ENCODE peak calls at places on chromosomes 5 and 9, in six cellular contexts. U is K562, Q is HepG2, W is upper lobe of left lung, Z is A549, A is GM12878. O is an unnamed sample.

GRCh38 chr5:115616492-115616891 is 9.3 kb downstream of the TMED7 start:
- ATAC-seq in U (no peak), Q (no peak), Z (no peak), W (no peak), A (peak), O (no peak)

GRCh38 chr9:18707078-18707477 is 233.1 kb downstream of the ADAMTSL1 start:
- ATAC-seq in U (no peak), Q (no peak), A (no peak), W (no peak), Z (no peak), O (peak)

GRCh38 chr5:74262810-74263209 is 377.7 kb downstream of the ENC1 start:
- ATAC-seq in W (no peak), Z (no peak), Q (no peak), A (no peak), U (no peak), O (no peak)

GRCh38 chr9:68919666-68920065 is 94.2 kb downstream of the PRKACG start:
- ATAC-seq in W (no peak), U (no peak), A (peak), Z (no peak), Q (no peak), O (no peak)

GRCh38 chr9:109114670-109115069 is 5.1 kb downstream of the TMEM245 start:
- ATAC-seq in Z (no peak), U (no peak), W (no peak), Q (no peak), A (peak), O (no peak)

GRCh38 chr5:107199756-107200155 is 471.0 kb downstream of the EFNA5 start:
- ATAC-seq in U (no peak), Z (no peak), W (no peak), Q (no peak), A (no peak), O (no peak)

GRCh38 chr5:41048986-41049385 is 22.2 kb downstream of the MROH2B start:
- ATAC-seq in A (no peak), Q (no peak), U (no peak), W (no peak), Z (no peak), O (no peak)

GRCh38 chr9:136777359-136777758 is 13.0 kb upstream of the LCN15 start:
- ATAC-seq in Z (no peak), A (no peak), U (no peak), Q (peak), W (no peak), O (no peak)

GRCh38 chr9:131698715-131699053 is 41.2 kb downstream of the RAPGEF1 start:
- ATAC-seq in W (no peak), U (no peak), Q (no peak), Z (no peak), A (peak), O (no peak)

GRCh38 chr5:172642046-172642409 is 965 bp downstream of the NEURL1B start:
- ATAC-seq in Z (no peak), U (no peak), Q (no peak), W (no peak), A (no peak), O (no peak)

GRCh38 chr5:139560752-139561654 is at the start of gene UBE2D2:
- ATAC-seq in W (peak), Z (peak), U (peak), A (peak), Q (peak), O (peak)
- TF ChIP-seq POLR2A in W (peak), Z (peak), U (peak), A (peak), Q (peak), O (peak)

GRCh38 chr5:147826351-147826750 is 5.1 kb downstream of the SPINK1 start:
- ATAC-seq in A (no peak), Q (no peak), W (no peak), U (no peak), Z (no peak), O (no peak)

GRCh38 chr5:147830035-147830434 is 1.4 kb downstream of the SPINK1 start:
- ATAC-seq in Q (no peak), Z (no peak), A (no peak), U (no peak), W (no peak), O (no peak)

GRCh38 chr5:147836439-147836838 is 5.0 kb upstream of the SPINK1 start:
- ATAC-seq in Q (no peak), W (no peak), Z (no peak), U (no peak), A (no peak), O (no peak)

GRCh38 chr5:147835386-147835798 is 3.9 kb upstream of the SPINK1 start:
- ATAC-seq in A (no peak), U (no peak), Q (peak), W (no peak), Z (peak), O (no peak)

GRCh38 chr5:147831465-147831864 is at the start of gene SPINK1:
- ATAC-seq in A (no peak), Z (no peak), W (no peak), U (no peak), Q (no peak), O (no peak)
- H3K4me3 ChIP-seq in A (no peak), Z (no peak), W (no peak), U (no peak), Q (no peak), O (no peak)

GRCh38 chr5:169162407-169162806 is 138.5 kb downstream of the SLIT3 start:
- ATAC-seq in Z (no peak), W (no peak), Q (no peak), A (no peak), U (no peak), O (no peak)

GRCh38 chr5:169161022-169161680 is 139.8 kb downstream of the SLIT3 start:
- ATAC-seq in W (peak), Q (no peak), Z (peak), U (no peak), A (no peak), O (peak)

GRCh38 chr5:169168288-169168687 is 132.7 kb downstream of the SLIT3 start:
- ATAC-seq in W (no peak), A (no peak), U (no peak), Q (no peak), Z (no peak), O (no peak)

GRCh38 chr5:169165052-169165451 is 135.9 kb downstream of the SLIT3 start:
- ATAC-seq in W (no peak), A (no peak), Z (no peak), Q (no peak), U (no peak), O (no peak)

GRCh38 chr5:169164481-169164925 is 136.4 kb downstream of the SLIT3 start:
- ATAC-seq in A (no peak), U (no peak), Z (peak), Q (no peak), W (peak), O (no peak)
- TF ChIP-seq EP300 in A (no peak), U (no peak), Z (peak), Q (no peak), W (no peak), O (no peak)

GRCh38 chr5:65721775-65722574 is at the start of the genes NLN and SGTB:
- ATAC-seq in Q (peak), A (peak), U (peak), W (peak), Z (peak), O (peak)

GRCh38 chr5:65721050-65721774 is 697 bp downstream of the SGTB start:
- ATAC-seq in Z (peak), Q (peak), U (peak), A (peak), W (peak), O (peak)

GRCh38 chr5:65722575-65723424 is 795 bp downstream of the NLN start:
- ATAC-seq in Q (peak), W (peak), Z (peak), A (peak), U (peak), O (peak)

DNA sequence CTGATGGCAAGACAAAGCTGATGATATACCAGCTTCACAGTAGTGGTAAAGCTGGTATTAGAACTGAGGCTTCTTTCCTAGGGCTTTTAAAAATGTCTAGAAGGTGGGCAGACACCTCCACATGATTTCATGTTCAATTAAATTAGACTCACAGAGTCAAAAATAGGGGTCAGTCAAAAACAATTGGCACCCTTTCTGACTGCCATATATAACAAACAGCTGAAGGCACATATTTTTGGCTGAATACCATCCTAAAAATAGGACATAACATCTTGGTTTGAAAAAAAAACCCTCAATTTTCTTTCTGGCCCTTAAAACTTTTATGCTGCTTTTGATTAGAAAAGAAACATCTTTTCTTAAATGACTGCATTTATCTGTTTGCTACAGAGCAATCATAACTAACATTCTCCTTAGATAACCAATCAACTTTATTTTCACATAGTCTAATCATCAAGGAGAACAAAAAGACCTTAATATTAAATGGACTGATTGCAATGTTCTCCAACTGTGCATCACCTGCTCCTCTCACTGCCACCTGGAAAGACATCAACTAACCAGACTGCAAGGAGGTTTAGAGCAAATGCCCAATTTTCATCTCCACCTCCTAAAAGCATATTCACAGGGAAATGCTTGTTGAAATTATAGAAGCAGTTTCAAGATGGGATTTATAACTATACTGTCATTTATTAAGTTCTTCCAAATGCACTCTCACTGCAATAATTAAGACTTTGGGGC is 3.2 kb downstream of the SGTB start:
- ATAC-seq in Z (no peak), W (no peak), A (no peak), U (no peak), Q (no peak), O (no peak)
- TF ChIP-seq POLR2A in Z (no peak), W (no peak), A (no peak), U (no peak), Q (no peak), O (no peak)

DNA sequence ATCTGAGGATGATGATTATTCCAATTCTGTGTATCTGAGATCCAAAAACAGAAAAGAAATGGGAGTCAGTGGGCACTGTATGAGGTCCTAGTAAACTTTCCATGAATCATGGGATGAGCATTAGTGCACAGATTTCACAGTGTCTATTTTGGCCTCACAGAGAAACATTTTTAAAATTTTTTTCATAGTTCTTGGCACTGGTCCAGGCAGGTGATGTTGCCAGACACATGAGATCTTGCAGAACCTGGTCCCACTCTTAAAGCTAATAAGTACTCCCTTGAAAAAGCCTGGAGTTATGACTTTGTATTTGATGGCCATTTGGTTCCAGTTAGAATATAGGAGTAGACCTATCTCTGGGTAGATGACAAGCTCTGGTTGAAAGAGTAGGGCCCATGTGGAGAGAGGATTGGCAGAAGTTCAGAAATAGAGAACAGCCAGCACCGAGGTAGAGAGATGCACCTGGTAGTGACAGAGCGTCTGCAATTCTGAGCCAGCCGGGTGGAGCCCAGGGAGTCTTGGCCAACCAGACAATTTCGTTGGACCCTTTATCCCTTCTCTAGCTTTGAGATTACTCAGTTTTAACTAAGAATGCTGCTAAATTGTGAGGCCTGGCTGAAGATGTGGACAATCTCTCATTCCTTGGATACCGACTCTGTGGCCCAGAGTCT is 6.3 kb upstream of the TNFSF15 start:
- ATAC-seq in Z (no peak), W (peak), A (no peak), Q (no peak), U (no peak), O (no peak)
- H3K4me3 ChIP-seq in Z (no peak), W (no peak), A (no peak), Q (no peak), U (no peak), O (no peak)

GRCh38 chr9:130284249-130284625 is 18.7 kb downstream of the HMCN2 start:
- ATAC-seq in W (no peak), Q (no peak), A (no peak), U (no peak), Z (no peak), O (no peak)

GRCh38 chr9:130285271-130285670 is 19.7 kb downstream of the HMCN2 start:
- ATAC-seq in Q (no peak), Z (no peak), U (no peak), W (no peak), A (no peak), O (no peak)

GRCh38 chr9:130284690-130285089 is 19.1 kb downstream of the HMCN2 start:
- ATAC-seq in Z (no peak), A (no peak), W (no peak), Q (no peak), U (no peak), O (no peak)

GRCh38 chr9:130282000-130282700 is 16.6 kb downstream of the HMCN2 start:
- ATAC-seq in Z (peak), U (no peak), Q (no peak), A (no peak), W (peak), O (peak)

GRCh38 chr9:130283514-130284248 is 18.1 kb downstream of the HMCN2 start:
- ATAC-seq in A (no peak), U (no peak), W (no peak), Q (no peak), Z (no peak), O (no peak)
- TF ChIP-seq EP300 in A (no peak), U (no peak), W (no peak), Q (no peak), Z (no peak), O (no peak)

DNA sequence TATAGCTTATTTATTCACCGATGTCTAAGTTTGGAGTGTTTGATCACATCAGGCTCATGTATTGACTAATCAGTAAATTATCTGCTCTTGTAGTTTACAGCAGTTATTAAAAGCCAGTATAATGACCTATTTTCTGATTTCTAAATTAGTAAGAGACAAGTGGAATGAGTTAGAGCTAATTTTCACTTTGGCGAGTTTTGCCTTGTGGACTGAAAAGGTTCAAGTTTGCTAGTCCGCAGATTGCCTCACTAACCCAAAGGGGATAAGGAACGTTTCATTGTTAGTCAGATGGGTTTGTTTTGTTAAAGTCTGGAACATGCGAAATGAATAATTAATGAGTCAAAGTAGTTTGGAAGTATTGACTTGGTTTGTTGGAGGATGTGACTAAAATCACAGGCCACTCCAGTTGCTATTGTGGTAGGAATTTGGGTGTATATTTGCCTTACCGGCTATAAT is 40.1 kb downstream of the SMARCA2 start:
- ATAC-seq in U (no peak), Q (no peak), Z (no peak), A (peak), W (no peak), O (no peak)
- TF ChIP-seq POLR2A in U (no peak), Q (no peak), Z (no peak), A (no peak), W (no peak), O (no peak)